ENCODE peak calls at places on chromosomes 1 and 21, in nine cellular contexts. One of them, this sample, is unnamed.

GRCh38 chr1:173853074-173853473 is 14.7 kb downstream of the GAS5 start:
- DNase-seq in GM23248: peak
- DNase-seq in sigmoid colon: no peak
- DNase-seq in astrocyte of the spinal cord: peak
- DNase-seq in cardiac muscle cell: peak
- DNase-seq in CD8-positive, alpha-beta T cell: no peak
- DNase-seq in IMR-90: peak
- DNase-seq in tibial artery: no peak
- DNase-seq in lower lobe of right lung: no peak
- DNase-seq in this sample: no peak

GRCh38 chr1:93349231-93350135 is 3.8 kb downstream of the DR1 start:
- DNase-seq in cardiac muscle cell: peak
- DNase-seq in GM23248: peak
- DNase-seq in tibial artery: no peak
- DNase-seq in IMR-90: no peak
- DNase-seq in lower lobe of right lung: no peak
- DNase-seq in astrocyte of the spinal cord: peak
- DNase-seq in CD8-positive, alpha-beta T cell: no peak
- DNase-seq in sigmoid colon: no peak
- DNase-seq in this sample: no peak

GRCh38 chr1:10628685-10629084 is 153.9 kb downstream of the PEX14 start:
- DNase-seq in astrocyte of the spinal cord: peak
- DNase-seq in lower lobe of right lung: peak
- DNase-seq in IMR-90: peak
- DNase-seq in GM23248: no peak
- DNase-seq in CD8-positive, alpha-beta T cell: no peak
- DNase-seq in sigmoid colon: peak
- DNase-seq in tibial artery: peak
- DNase-seq in cardiac muscle cell: peak
- DNase-seq in this sample: no peak

GRCh38 chr21:32958288-32958992 is 67.3 kb upstream of the OLIG2 start:
- DNase-seq in lower lobe of right lung: no peak
- DNase-seq in cardiac muscle cell: no peak
- DNase-seq in IMR-90: no peak
- DNase-seq in CD8-positive, alpha-beta T cell: no peak
- DNase-seq in tibial artery: no peak
- DNase-seq in astrocyte of the spinal cord: no peak
- DNase-seq in sigmoid colon: no peak
- DNase-seq in GM23248: no peak
- DNase-seq in this sample: no peak

GRCh38 chr1:78601068-78601467 is 19.2 kb upstream of the IFI44L start:
- DNase-seq in CD8-positive, alpha-beta T cell: no peak
- DNase-seq in GM23248: no peak
- DNase-seq in IMR-90: no peak
- DNase-seq in sigmoid colon: no peak
- DNase-seq in lower lobe of right lung: no peak
- DNase-seq in astrocyte of the spinal cord: no peak
- DNase-seq in tibial artery: no peak
- DNase-seq in cardiac muscle cell: no peak
- DNase-seq in this sample: no peak

GRCh38 chr1:94463765-94464330 is 45.7 kb downstream of the ABCD3 start:
- DNase-seq in lower lobe of right lung: no peak
- DNase-seq in CD8-positive, alpha-beta T cell: no peak
- DNase-seq in tibial artery: no peak
- DNase-seq in astrocyte of the spinal cord: peak
- DNase-seq in sigmoid colon: no peak
- DNase-seq in IMR-90: peak
- DNase-seq in cardiac muscle cell: peak
- DNase-seq in GM23248: peak
- DNase-seq in this sample: no peak

GRCh38 chr1:186282466-186282865 is 92.6 kb downstream of the TPR start:
- DNase-seq in astrocyte of the spinal cord: no peak
- DNase-seq in cardiac muscle cell: no peak
- DNase-seq in lower lobe of right lung: no peak
- DNase-seq in IMR-90: no peak
- DNase-seq in sigmoid colon: no peak
- DNase-seq in tibial artery: no peak
- DNase-seq in CD8-positive, alpha-beta T cell: no peak
- DNase-seq in GM23248: no peak
- DNase-seq in this sample: no peak

GRCh38 chr21:37017951-37018679 is 11.6 kb downstream of the RIPPLY3 start:
- DNase-seq in tibial artery: no peak
- DNase-seq in cardiac muscle cell: no peak
- DNase-seq in GM23248: no peak
- DNase-seq in sigmoid colon: no peak
- DNase-seq in astrocyte of the spinal cord: no peak
- DNase-seq in lower lobe of right lung: no peak
- DNase-seq in CD8-positive, alpha-beta T cell: no peak
- DNase-seq in IMR-90: no peak
- DNase-seq in this sample: no peak

GRCh38 chr21:31326478-31327247 is 17.4 kb downstream of the TIAM1 start:
- DNase-seq in lower lobe of right lung: no peak
- DNase-seq in astrocyte of the spinal cord: no peak
- DNase-seq in tibial artery: no peak
- DNase-seq in GM23248: peak
- DNase-seq in IMR-90: no peak
- DNase-seq in CD8-positive, alpha-beta T cell: peak
- DNase-seq in sigmoid colon: no peak
- DNase-seq in cardiac muscle cell: peak
- DNase-seq in this sample: no peak

GRCh38 chr1:219316066-219316465 is 142.4 kb downstream of the LYPLAL1 start:
- DNase-seq in tibial artery: no peak
- DNase-seq in CD8-positive, alpha-beta T cell: no peak
- DNase-seq in lower lobe of right lung: no peak
- DNase-seq in sigmoid colon: no peak
- DNase-seq in GM23248: peak
- DNase-seq in cardiac muscle cell: no peak
- DNase-seq in IMR-90: no peak
- DNase-seq in astrocyte of the spinal cord: no peak
- DNase-seq in this sample: no peak

GRCh38 chr21:15967661-15968060 is 237.9 kb downstream of the USP25 start:
- DNase-seq in astrocyte of the spinal cord: peak
- DNase-seq in lower lobe of right lung: no peak
- DNase-seq in IMR-90: peak
- DNase-seq in tibial artery: no peak
- DNase-seq in GM23248: peak
- DNase-seq in CD8-positive, alpha-beta T cell: no peak
- DNase-seq in cardiac muscle cell: peak
- DNase-seq in sigmoid colon: no peak
- DNase-seq in this sample: no peak

GRCh38 chr1:66981679-66982078 is 56.9 kb downstream of the MIER1 start:
- DNase-seq in cardiac muscle cell: peak
- DNase-seq in IMR-90: peak
- DNase-seq in GM23248: peak
- DNase-seq in lower lobe of right lung: no peak
- DNase-seq in astrocyte of the spinal cord: no peak
- DNase-seq in sigmoid colon: peak
- DNase-seq in CD8-positive, alpha-beta T cell: peak
- DNase-seq in tibial artery: no peak
- DNase-seq in this sample: peak

GRCh38 chr1:15033264-15033663 is 120.3 kb upstream of the TMEM51 start:
- DNase-seq in astrocyte of the spinal cord: peak
- DNase-seq in sigmoid colon: no peak
- DNase-seq in lower lobe of right lung: no peak
- DNase-seq in tibial artery: no peak
- DNase-seq in IMR-90: peak
- DNase-seq in CD8-positive, alpha-beta T cell: no peak
- DNase-seq in cardiac muscle cell: peak
- DNase-seq in GM23248: peak
- DNase-seq in this sample: no peak

GRCh38 chr1:57307382-57307781 is 116.5 kb downstream of the DAB1 start:
- DNase-seq in astrocyte of the spinal cord: no peak
- DNase-seq in CD8-positive, alpha-beta T cell: peak
- DNase-seq in tibial artery: no peak
- DNase-seq in GM23248: no peak
- DNase-seq in cardiac muscle cell: no peak
- DNase-seq in lower lobe of right lung: no peak
- DNase-seq in IMR-90: no peak
- DNase-seq in sigmoid colon: no peak
- DNase-seq in this sample: peak

GRCh38 chr21:26288033-26288432 is 117.5 kb upstream of the APP start:
- DNase-seq in tibial artery: no peak
- DNase-seq in sigmoid colon: no peak
- DNase-seq in IMR-90: no peak
- DNase-seq in cardiac muscle cell: no peak
- DNase-seq in CD8-positive, alpha-beta T cell: no peak
- DNase-seq in GM23248: no peak
- DNase-seq in astrocyte of the spinal cord: no peak
- DNase-seq in lower lobe of right lung: no peak
- DNase-seq in this sample: no peak
- H3K4me3 ChIP-seq in tibial artery: no peak
- H3K4me3 ChIP-seq in sigmoid colon: no peak
- H3K4me3 ChIP-seq in IMR-90: no peak
- H3K4me3 ChIP-seq in cardiac muscle cell: no peak
- H3K4me3 ChIP-seq in CD8-positive, alpha-beta T cell: no peak
- H3K4me3 ChIP-seq in GM23248: no peak
- H3K4me3 ChIP-seq in astrocyte of the spinal cord: no peak
- H3K4me3 ChIP-seq in lower lobe of right lung: no peak
- H3K4me3 ChIP-seq in this sample: no peak

GRCh38 chr1:65425697-65426096 is 5.2 kb downstream of the LEPR start:
- DNase-seq in cardiac muscle cell: peak
- DNase-seq in CD8-positive, alpha-beta T cell: no peak
- DNase-seq in IMR-90: peak
- DNase-seq in tibial artery: no peak
- DNase-seq in astrocyte of the spinal cord: peak
- DNase-seq in lower lobe of right lung: no peak
- DNase-seq in sigmoid colon: no peak
- DNase-seq in GM23248: peak
- DNase-seq in this sample: no peak
- H3K4me3 ChIP-seq in cardiac muscle cell: no peak
- H3K4me3 ChIP-seq in CD8-positive, alpha-beta T cell: no peak
- H3K4me3 ChIP-seq in IMR-90: no peak
- H3K4me3 ChIP-seq in tibial artery: no peak
- H3K4me3 ChIP-seq in astrocyte of the spinal cord: no peak
- H3K4me3 ChIP-seq in lower lobe of right lung: no peak
- H3K4me3 ChIP-seq in sigmoid colon: no peak
- H3K4me3 ChIP-seq in GM23248: peak
- H3K4me3 ChIP-seq in this sample: no peak

DNA sequence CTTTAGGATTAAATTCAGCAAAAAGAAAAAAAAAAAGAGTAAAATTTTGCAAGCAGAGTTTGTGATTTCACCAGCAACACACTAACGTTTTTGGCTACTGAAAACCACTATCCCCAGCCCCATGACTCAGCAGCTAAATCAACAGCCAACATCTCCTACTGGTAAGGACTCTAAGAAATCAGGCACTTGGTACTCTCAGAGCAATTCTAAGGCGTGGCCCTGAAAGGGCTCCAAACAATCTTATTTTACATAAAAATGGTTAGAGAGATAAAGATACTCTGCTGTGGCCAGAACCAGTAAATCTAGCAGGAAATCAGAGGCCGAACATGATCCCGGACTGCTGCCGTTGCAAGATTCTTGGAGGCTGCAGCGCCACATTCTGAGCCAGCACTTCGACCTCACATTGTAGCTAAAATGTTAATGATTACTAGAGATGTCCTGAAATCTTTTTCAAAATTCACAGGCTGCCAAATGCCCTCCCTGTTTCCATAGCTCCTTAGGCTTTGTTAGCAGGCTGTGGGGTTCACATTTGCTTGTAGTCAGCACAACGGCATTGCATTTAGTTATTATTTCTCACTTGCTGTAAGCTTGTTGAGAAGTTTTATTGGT is 1.7 kb upstream of the ENO1 start:
- DNase-seq in IMR-90: peak
- DNase-seq in CD8-positive, alpha-beta T cell: no peak
- DNase-seq in astrocyte of the spinal cord: peak
- DNase-seq in lower lobe of right lung: no peak
- DNase-seq in cardiac muscle cell: peak
- DNase-seq in tibial artery: peak
- DNase-seq in sigmoid colon: peak
- DNase-seq in GM23248: peak
- DNase-seq in this sample: peak
- H3K4me3 ChIP-seq in IMR-90: no peak
- H3K4me3 ChIP-seq in CD8-positive, alpha-beta T cell: no peak
- H3K4me3 ChIP-seq in astrocyte of the spinal cord: no peak
- H3K4me3 ChIP-seq in lower lobe of right lung: no peak
- H3K4me3 ChIP-seq in cardiac muscle cell: peak
- H3K4me3 ChIP-seq in tibial artery: no peak
- H3K4me3 ChIP-seq in sigmoid colon: no peak
- H3K4me3 ChIP-seq in GM23248: peak
- H3K4me3 ChIP-seq in this sample: no peak

GRCh38 chr1:103561612-103562395 is 9.6 kb upstream of the AMY2B start:
- DNase-seq in cardiac muscle cell: peak
- DNase-seq in lower lobe of right lung: no peak
- DNase-seq in IMR-90: no peak
- DNase-seq in sigmoid colon: no peak
- DNase-seq in tibial artery: no peak
- DNase-seq in GM23248: peak
- DNase-seq in astrocyte of the spinal cord: no peak
- DNase-seq in CD8-positive, alpha-beta T cell: no peak
- DNase-seq in this sample: no peak
- H3K4me3 ChIP-seq in cardiac muscle cell: no peak
- H3K4me3 ChIP-seq in lower lobe of right lung: peak
- H3K4me3 ChIP-seq in IMR-90: no peak
- H3K4me3 ChIP-seq in sigmoid colon: no peak
- H3K4me3 ChIP-seq in tibial artery: peak
- H3K4me3 ChIP-seq in GM23248: no peak
- H3K4me3 ChIP-seq in astrocyte of the spinal cord: no peak
- H3K4me3 ChIP-seq in CD8-positive, alpha-beta T cell: no peak
- H3K4me3 ChIP-seq in this sample: no peak

GRCh38 chr1:43368646-43369020 is 822 bp upstream of the ELOVL1 start:
- DNase-seq in GM23248: no peak
- DNase-seq in sigmoid colon: no peak
- DNase-seq in CD8-positive, alpha-beta T cell: no peak
- DNase-seq in cardiac muscle cell: no peak
- DNase-seq in tibial artery: no peak
- DNase-seq in astrocyte of the spinal cord: no peak
- DNase-seq in IMR-90: no peak
- DNase-seq in lower lobe of right lung: no peak
- DNase-seq in this sample: peak
- H3K4me3 ChIP-seq in GM23248: peak
- H3K4me3 ChIP-seq in sigmoid colon: peak
- H3K4me3 ChIP-seq in CD8-positive, alpha-beta T cell: peak
- H3K4me3 ChIP-seq in cardiac muscle cell: peak
- H3K4me3 ChIP-seq in tibial artery: peak
- H3K4me3 ChIP-seq in astrocyte of the spinal cord: peak
- H3K4me3 ChIP-seq in IMR-90: peak
- H3K4me3 ChIP-seq in lower lobe of right lung: peak
- H3K4me3 ChIP-seq in this sample: peak